ENCODE peak calls at places on chromosome 16, in four cellular contexts. Y, H, C and Z are unnamed samples.

GRCh38 chr16:54936086-54936978 is 5.7 kb downstream of the IRX5 start:
- DNase-seq in Y (peak), C (no peak), H (peak), Z (no peak)

GRCh38 chr16:68070811-68071546 is 14.2 kb upstream of the NFATC3 start:
- DNase-seq in Y (no peak), H (no peak), C (no peak), Z (no peak)

GRCh38 chr16:81401035-81401950 is 43.3 kb upstream of the CMIP start:
- DNase-seq in H (peak), Y (peak), C (no peak), Z (no peak)

GRCh38 chr16:29029168-29029994 is 44.5 kb downstream of the LAT start:
- DNase-seq in H (peak), Y (peak), C (no peak), Z (no peak)

GRCh38 chr16:50292566-50292948 is 26.2 kb downstream of the ADCY7 start:
- DNase-seq in H (no peak), Y (no peak), C (no peak), Z (no peak)

GRCh38 chr16:1430214-1430758 is 592 bp upstream of the PERCC1 start:
- DNase-seq in Y (no peak), H (no peak), C (no peak), Z (no peak)

GRCh38 chr16:70749681-70750601 is 51.0 kb downstream of the VAC14 start:
- DNase-seq in C (no peak), H (no peak), Y (no peak), Z (no peak)

GRCh38 chr16:51951668-51952298 is 595.2 kb downstream of the TOX3 start:
- DNase-seq in Y (no peak), C (no peak), H (no peak), Z (no peak)

GRCh38 chr16:81127051-81127450 is 30.9 kb upstream of the GCSH start:
- DNase-seq in Y (peak), C (no peak), H (no peak), Z (no peak)

GRCh38 chr16:10362077-10362863 is 23.6 kb upstream of the ATF7IP2 start:
- DNase-seq in Y (no peak), H (no peak), C (no peak), Z (no peak)

GRCh38 chr16:28596840-28597691 is at the start of gene SULT1A2:
- DNase-seq in Y (no peak), C (no peak), H (no peak), Z (no peak)

GRCh38 chr16:49488740-49489525 is 115.3 kb downstream of the C16orf78 start:
- DNase-seq in C (no peak), Y (no peak), H (no peak), Z (no peak)

GRCh38 chr16:59210955-59211541 is 476.9 kb upstream of the GOT2 start:
- DNase-seq in H (peak), C (no peak), Y (peak), Z (no peak)

GRCh38 chr16:66574081-66574480 is 5.2 kb upstream of the CMTM2 start:
- DNase-seq in Y (no peak), C (no peak), H (no peak), Z (no peak)

GRCh38 chr16:27639588-27640276 is 89.8 kb downstream of the KATNIP start:
- DNase-seq in Y (peak), H (peak), C (peak), Z (no peak)

GRCh38 chr16:31869511-31870201 is 4.0 kb upstream of the ZNF267 start:
- DNase-seq in Y (peak), C (peak), H (peak), Z (no peak)

GRCh38 chr16:4880006-4880580 is 32.8 kb downstream of the UBN1 start:
- DNase-seq in C (no peak), H (no peak), Y (no peak), Z (no peak)

GRCh38 chr16:20866161-20866772 is 33.9 kb downstream of the DCUN1D3 start:
- DNase-seq in Y (peak), C (no peak), H (peak), Z (no peak)

GRCh38 chr16:56989988-56990387 is 631 bp downstream of the NLRC5 start:
- DNase-seq in H (no peak), C (no peak), Y (no peak), Z (no peak)

GRCh38 chr16:68909099-68909733 is 65.9 kb downstream of the TANGO6 start:
- DNase-seq in C (no peak), H (no peak), Y (no peak), Z (no peak)

GRCh38 chr16:87895641-87896141 is 26.4 kb upstream of the SLC7A5 start:
- DNase-seq in H (peak), Y (peak), C (no peak), Z (no peak)

GRCh38 chr16:74990832-74991231 is 5.9 kb upstream of the WDR59 start:
- DNase-seq in Y (no peak), H (no peak), C (no peak), Z (no peak)

GRCh38 chr16:28166394-28167208 is 45.2 kb downstream of the XPO6 start:
- DNase-seq in H (no peak), C (no peak), Y (peak), Z (no peak)

GRCh38 chr16:66130296-66130910 is 236.1 kb upstream of the CDH5 start:
- DNase-seq in Y (peak), C (no peak), H (peak), Z (no peak)

GRCh38 chr16:56866955-56867830 is 2.2 kb downstream of the SLC12A3 start:
- DNase-seq in Y (peak), C (peak), H (peak), Z (no peak)

GRCh38 chr16:83473109-83473508 is 334.7 kb upstream of the HSBP1 start:
- DNase-seq in H (peak), Y (peak), C (no peak), Z (no peak)

GRCh38 chr16:72126429-72126765 is 32.8 kb downstream of the DHX38 start:
- DNase-seq in Y (no peak), C (no peak), H (no peak), Z (no peak)

GRCh38 chr16:15855704-15856003 is 1.2 kb downstream of the MYH11 start:
- DNase-seq in C (no peak), H (no peak), Y (no peak), Z (no peak)